ENCODE peak calls at places on chromosomes 16 and 17, in five cellular contexts. Y is thyroid gland, R is GM12865, X is mucosa of descending colon, C is A549. G is an unnamed sample.

GRCh38 chr17:81481011-81481799 is 31.4 kb downstream of the ACTG1 start:
- DNase-seq in R (no peak), Y (peak; percentile 72), C (peak; percentile 87), X (peak; percentile 70), G (no peak)

GRCh38 chr16:51880776-51881175 is 666.2 kb downstream of the TOX3 start:
- DNase-seq in X (no peak), R (no peak), Y (no peak), C (peak; percentile 28), G (peak; percentile 66)

GRCh38 chr16:86751081-86752030 is 173.0 kb downstream of the FOXL1 start:
- DNase-seq in C (no peak), Y (no peak), X (no peak), R (no peak), G (no peak)

GRCh38 chr17:3828151-3828851 is 17.7 kb downstream of the NCBP3 start:
- DNase-seq in R (no peak), C (no peak), Y (peak; percentile 60), X (no peak), G (peak; percentile 58)

GRCh38 chr17:63999680-64000531 is 1.8 kb downstream of the PRR29 start:
- DNase-seq in R (no peak), X (no peak), Y (no peak), C (no peak), G (no peak)

GRCh38 chr17:71237903-71238538 is 882.8 kb upstream of the SOX9 start:
- DNase-seq in Y (no peak), C (peak; percentile 6), R (no peak), X (no peak), G (peak; percentile 19)

GRCh38 chr17:70613681-70614080 is 444.3 kb downstream of the KCNJ2 start:
- DNase-seq in R (no peak), C (no peak), X (no peak), Y (no peak), G (no peak)

GRCh38 chr17:29588017-29588557 is 1.4 kb downstream of the GIT1 start:
- DNase-seq in Y (no peak), X (peak; percentile 34), C (no peak), R (no peak), G (no peak)

GRCh38 chr17:28133562-28133970 is 91.1 kb downstream of the NLK start:
- DNase-seq in X (no peak), Y (no peak), R (no peak), C (no peak), G (peak; percentile 24)

GRCh38 chr16:19843371-19843770 is 41.3 kb downstream of the GPRC5B start:
- DNase-seq in Y (no peak), R (no peak), C (no peak), X (no peak), G (no peak)

GRCh38 chr16:27950488-27950887 is 113.0 kb downstream of the GSG1L start:
- DNase-seq in X (no peak), C (no peak), R (no peak), Y (no peak), G (no peak)

GRCh38 chr17:688100-688989 is 26.3 kb downstream of the VPS53 start:
- DNase-seq in R (peak; percentile 26), Y (no peak), X (peak; percentile 55), C (no peak), G (no peak)

GRCh38 chr17:35088911-35089845 is 25.7 kb upstream of the RFFL start:
- DNase-seq in R (peak; percentile 93), X (peak; percentile 96), C (no peak), Y (peak; percentile 87), G (no peak)

GRCh38 chr16:72921620-72922019 is 126.3 kb downstream of the ZFHX3 start:
- DNase-seq in Y (no peak), C (no peak), X (no peak), R (no peak), G (no peak)

GRCh38 chr16:85321856-85322271 is 209.6 kb upstream of the CIBAR2 start:
- DNase-seq in Y (peak; percentile 97), R (no peak), C (no peak), X (peak; percentile 81), G (no peak)

GRCh38 chr16:52964290-52964689 is 88.4 kb downstream of the CHD9NB start:
- DNase-seq in C (no peak), R (no peak), X (no peak), Y (no peak), G (no peak)

GRCh38 chr16:79037429-79038373 is 562.8 kb downstream of the MAF start:
- DNase-seq in X (peak; percentile 28), Y (peak; percentile 6), C (no peak), R (no peak), G (no peak)

GRCh38 chr17:81473019-81473418 is 39.6 kb downstream of the ACTG1 start:
- DNase-seq in R (no peak), Y (peak; percentile 56), X (no peak), C (no peak), G (no peak)

GRCh38 chr16:76535-77272 is 1.3 kb upstream of the MPG start:
- DNase-seq in R (no peak), C (peak; percentile 48), X (peak; percentile 81), Y (peak; percentile 36), G (no peak)

GRCh38 chr17:6361733-6362132 is 73.2 kb downstream of the AIPL1 start:
- DNase-seq in Y (no peak), R (no peak), C (peak; percentile 35), X (no peak), G (no peak)

GRCh38 chr16:49811630-49812334 is 44.1 kb downstream of the ZNF423 start:
- DNase-seq in R (no peak), X (no peak), C (no peak), Y (no peak), G (no peak)

GRCh38 chr16:54176376-54176901 is 110.1 kb downstream of the IRX3 start:
- DNase-seq in R (no peak), X (no peak), Y (no peak), C (no peak), G (no peak)
- H3K4me3 ChIP-seq in R (no peak overlapping the region), X (no peak overlapping the region), Y (no peak overlapping the region), C (no peak overlapping the region), G (no peak overlapping the region)

DNA sequence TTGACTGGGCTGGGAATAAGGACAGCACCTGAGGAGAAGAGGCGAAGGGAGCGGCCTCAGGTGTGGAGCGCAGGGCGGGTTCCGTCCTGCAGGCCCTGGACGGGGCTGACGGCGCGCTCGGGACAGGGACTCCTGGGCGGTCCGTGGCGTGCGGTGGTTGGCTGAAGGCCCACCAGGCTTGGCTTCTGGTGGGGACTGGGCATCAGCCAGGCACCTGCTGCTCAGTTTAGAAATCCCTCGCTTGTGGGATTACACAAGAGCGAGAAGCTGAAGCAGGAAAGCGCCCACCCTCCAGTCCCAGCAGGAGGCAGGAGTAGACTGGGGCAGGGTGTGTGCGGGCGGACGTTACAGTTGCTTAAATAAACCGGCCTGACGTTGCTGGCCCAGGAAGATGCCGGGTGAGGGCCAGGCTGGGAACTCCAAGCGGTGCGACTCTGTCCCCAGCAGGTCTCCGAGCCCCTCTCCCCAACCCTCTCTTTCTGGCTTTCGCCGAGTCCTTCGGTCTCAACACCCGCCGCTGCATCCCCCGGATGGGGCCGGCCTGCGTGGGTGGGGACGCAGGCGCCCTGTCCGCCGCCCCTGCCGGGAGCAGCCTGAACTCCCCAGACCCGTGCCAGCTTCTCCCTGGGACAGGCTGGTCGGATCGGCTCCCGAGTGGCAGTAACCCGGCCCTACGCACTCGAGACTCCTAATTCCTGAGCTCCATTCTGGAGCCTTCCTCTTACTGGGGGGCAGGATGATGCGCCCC is 639 bp downstream of the MIF4GD start:
- DNase-seq in Y (peak; percentile 76), R (peak; percentile 81), C (peak; percentile 88), X (peak; percentile 80), G (no peak)
- TF ChIP-seq CTCF in Y (peak; percentile 20), R (peak; percentile 40), C (no peak), X (no peak), G (peak; percentile 51)

DNA sequence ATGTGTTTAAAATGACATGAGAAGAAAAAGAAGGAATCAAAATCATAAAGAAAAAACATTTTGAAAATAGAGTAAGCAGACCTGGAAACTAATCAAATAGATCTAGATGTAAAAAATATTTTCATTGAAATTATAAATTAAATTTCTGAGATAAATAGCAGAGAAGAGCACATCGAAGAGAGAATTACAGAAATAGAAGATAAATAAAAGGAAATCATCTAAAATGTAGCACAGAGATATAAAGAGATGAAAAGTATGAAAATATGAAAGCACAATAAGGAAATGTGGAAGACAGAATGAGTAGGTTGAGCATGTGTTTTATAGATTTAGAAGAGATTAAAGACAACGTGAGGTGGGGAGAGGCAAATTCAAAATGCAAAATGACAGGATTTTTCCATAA is 130.9 kb upstream of the SEC14L1 start:
- DNase-seq in R (no peak), Y (no peak), C (no peak), X (no peak), G (no peak)
- H3K4me3 ChIP-seq in R (no peak overlapping the region), Y (no peak overlapping the region), C (no peak overlapping the region), X (no peak overlapping the region), G (no peak overlapping the region)

DNA sequence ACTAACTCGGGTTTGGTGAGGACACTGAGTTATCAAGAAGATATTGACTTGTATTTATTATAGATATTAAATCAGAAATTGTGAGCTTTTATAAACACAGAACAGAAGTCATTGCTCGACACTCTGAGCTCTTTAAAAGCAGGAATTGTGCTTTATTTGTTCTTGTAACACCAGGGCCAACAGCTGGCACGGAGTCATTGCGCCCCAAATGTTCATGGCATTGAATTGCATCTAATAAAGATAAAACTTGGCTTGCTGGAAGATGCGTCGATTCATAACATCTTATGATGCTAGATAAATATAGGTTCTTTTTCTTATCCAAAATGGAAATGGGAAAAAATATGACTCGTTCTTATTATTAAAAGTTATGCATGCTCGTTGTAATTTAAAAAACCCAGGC is 11.8 kb upstream of the MLYCD start:
- DNase-seq in Y (no peak), X (peak; percentile 36), C (peak; percentile 46), R (no peak), G (no peak)
- TF ChIP-seq CTCF in Y (no peak), X (no peak), C (peak; percentile 46), R (no peak), G (peak; percentile 10)

G was measured in AG04449.